ENCODE peak calls at places on chromosomes 13 and 19, in ten cellular contexts. One of them, this sample, is unnamed.

GRCh38 chr19:56660381-56661105 is 11.0 kb downstream of the ZNF835 start:
- DNase-seq in AG08395: no peak
- DNase-seq in islet precursor cell: no peak
- DNase-seq in smooth muscle cell of the brain vasculature: no peak
- DNase-seq in iris pigment epithelial cell: no peak
- DNase-seq in neural progenitor cell: no peak
- DNase-seq in GOT3: no peak
- DNase-seq in occipital lobe: peak; percentile 24
- DNase-seq in endodermal cell: no peak
- DNase-seq in Caco-2: no peak
- DNase-seq in this sample: no peak

GRCh38 chr19:21581646-21582045 is 76.2 kb downstream of the ZNF429 start:
- DNase-seq in AG08395: no peak
- DNase-seq in islet precursor cell: no peak
- DNase-seq in smooth muscle cell of the brain vasculature: no peak
- DNase-seq in iris pigment epithelial cell: no peak
- DNase-seq in neural progenitor cell: no peak
- DNase-seq in GOT3: no peak
- DNase-seq in occipital lobe: no peak
- DNase-seq in endodermal cell: no peak
- DNase-seq in Caco-2: no peak
- DNase-seq in this sample: no peak

GRCh38 chr19:3516675-3517207 is 10.6 kb downstream of the FZR1 start:
- DNase-seq in AG08395: no peak
- DNase-seq in islet precursor cell: no peak
- DNase-seq in smooth muscle cell of the brain vasculature: no peak
- DNase-seq in iris pigment epithelial cell: no peak
- DNase-seq in neural progenitor cell: no peak
- DNase-seq in GOT3: no peak
- DNase-seq in occipital lobe: no peak
- DNase-seq in endodermal cell: no peak
- DNase-seq in Caco-2: no peak
- DNase-seq in this sample: no peak

GRCh38 chr13:39369161-39369890 is 233.7 kb downstream of the LHFPL6 start:
- DNase-seq in AG08395: no peak
- DNase-seq in islet precursor cell: no peak
- DNase-seq in smooth muscle cell of the brain vasculature: no peak
- DNase-seq in iris pigment epithelial cell: no peak
- DNase-seq in neural progenitor cell: no peak
- DNase-seq in GOT3: no peak
- DNase-seq in occipital lobe: no peak
- DNase-seq in endodermal cell: no peak
- DNase-seq in Caco-2: no peak
- DNase-seq in this sample: no peak

GRCh38 chr13:113963376-113963775 is 10.5 kb downstream of the C13orf46 start:
- DNase-seq in AG08395: no peak
- DNase-seq in islet precursor cell: no peak
- DNase-seq in smooth muscle cell of the brain vasculature: no peak
- DNase-seq in iris pigment epithelial cell: no peak
- DNase-seq in neural progenitor cell: no peak
- DNase-seq in GOT3: no peak
- DNase-seq in occipital lobe: no peak
- DNase-seq in endodermal cell: no peak
- DNase-seq in Caco-2: no peak
- DNase-seq in this sample: no peak

GRCh38 chr13:25971499-25972145 is 80.2 kb downstream of the SHISA2 start:
- DNase-seq in AG08395: no peak
- DNase-seq in islet precursor cell: no peak
- DNase-seq in smooth muscle cell of the brain vasculature: no peak
- DNase-seq in iris pigment epithelial cell: no peak
- DNase-seq in neural progenitor cell: peak; percentile 46
- DNase-seq in GOT3: no peak
- DNase-seq in occipital lobe: no peak
- DNase-seq in endodermal cell: no peak
- DNase-seq in Caco-2: peak; percentile 13
- DNase-seq in this sample: no peak

GRCh38 chr19:33376931-33377557 is 3.5 kb downstream of the CEBPG start:
- DNase-seq in AG08395: no peak
- DNase-seq in islet precursor cell: peak; percentile 56
- DNase-seq in smooth muscle cell of the brain vasculature: no peak
- DNase-seq in iris pigment epithelial cell: no peak
- DNase-seq in neural progenitor cell: no peak
- DNase-seq in GOT3: no peak
- DNase-seq in occipital lobe: no peak
- DNase-seq in endodermal cell: peak; percentile 31
- DNase-seq in Caco-2: no peak
- DNase-seq in this sample: no peak

GRCh38 chr13:102197193-102197592 is 204.7 kb downstream of the FGF14 start:
- DNase-seq in AG08395: no peak
- DNase-seq in islet precursor cell: peak; percentile 63
- DNase-seq in smooth muscle cell of the brain vasculature: no peak
- DNase-seq in iris pigment epithelial cell: peak; percentile 37
- DNase-seq in neural progenitor cell: peak; percentile 28
- DNase-seq in GOT3: no peak
- DNase-seq in occipital lobe: no peak
- DNase-seq in endodermal cell: peak; percentile 74
- DNase-seq in Caco-2: peak; percentile 34
- DNase-seq in this sample: no peak

GRCh38 chr19:15293751-15294505 is 38.4 kb downstream of the BRD4 start:
- DNase-seq in AG08395: no peak
- DNase-seq in islet precursor cell: no peak
- DNase-seq in smooth muscle cell of the brain vasculature: no peak
- DNase-seq in iris pigment epithelial cell: peak; percentile 65
- DNase-seq in neural progenitor cell: no peak
- DNase-seq in GOT3: no peak
- DNase-seq in occipital lobe: no peak
- DNase-seq in endodermal cell: no peak
- DNase-seq in Caco-2: no peak
- DNase-seq in this sample: no peak

GRCh38 chr13:101881593-101881992 is 429.1 kb downstream of the ITGBL1 start:
- DNase-seq in AG08395: no peak
- DNase-seq in islet precursor cell: no peak
- DNase-seq in smooth muscle cell of the brain vasculature: no peak
- DNase-seq in iris pigment epithelial cell: no peak
- DNase-seq in neural progenitor cell: no peak
- DNase-seq in GOT3: no peak
- DNase-seq in occipital lobe: no peak
- DNase-seq in endodermal cell: no peak
- DNase-seq in Caco-2: no peak
- DNase-seq in this sample: no peak